ENCODE peak calls at places on chromosomes 3 and 15, in ten cellular contexts. A is stimulated activated CD8-positive, alpha-beta memory T cell treated with anti-CD3 and anti-CD28 coated beads, Interleukin-4, amount 100 ng/mL, for 1 hour; N is GM12865; L is C1 segment of cervical spinal cord; F is midbrain; Y is cerebellar nuclear complex; G is ELF-1; U is GM12878; T is NCI-H2081; Z is GM20000. V is an unnamed sample.
A peak's percentile ranks its signal among the peaks of the same experiment; 100 is the strongest.

GRCh38 chr3:12822725-12823373 is 18.5 kb downstream of the RPL32 start:
- DNase-seq in A (no peak), N (no peak), L (no peak), F (no peak), Y (no peak), G (no peak), U (no peak), T (no peak), Z (no peak), V (no peak)

GRCh38 chr3:10115326-10116137 is at the start of gene BRK1:
- DNase-seq in A (peak; percentile 72), N (peak; percentile 98), L (peak; percentile 90), F (peak; percentile 92), Y (peak; percentile 71), G (peak; percentile 94), U (peak; percentile 94), T (peak; percentile 92), Z (peak; percentile 99), V (peak; percentile 81)

GRCh38 chr3:193176690-193177089 is 64.3 kb upstream of the PLAAT1 start:
- DNase-seq in A (no peak), N (no peak), L (no peak), F (no peak), Y (no peak), G (no peak), U (no peak), T (no peak), Z (no peak), V (no peak)

GRCh38 chr15:29636140-29636539 is 186.1 kb downstream of the TJP1 start:
- DNase-seq in A (no peak), N (no peak), L (no peak), F (no peak), Y (no peak), G (no peak), U (no peak), T (no peak), Z (no peak), V (no peak)

GRCh38 chr15:48645558-48646330 is at the start of gene FBN1:
- DNase-seq in A (no peak), N (peak; percentile 90), L (peak; percentile 83), F (peak; percentile 86), Y (no peak), G (peak; percentile 88), U (peak; percentile 33), T (no peak), Z (peak; percentile 88), V (no peak)

GRCh38 chr3:108073712-108074431 is 17.0 kb downstream of the CD47 start:
- DNase-seq in A (no peak), N (no peak), L (no peak), F (no peak), Y (no peak), G (no peak), U (no peak), T (no peak), Z (no peak), V (no peak)

GRCh38 chr3:168047936-168048335 is 47.8 kb downstream of the GOLIM4 start:
- DNase-seq in A (no peak), N (no peak), L (no peak), F (no peak), Y (no peak), G (no peak), U (no peak), T (no peak), Z (no peak), V (no peak)

GRCh38 chr3:129829640-129830039 is 63.9 kb downstream of the TMCC1 start:
- DNase-seq in A (no peak), N (peak; percentile 61), L (peak; percentile 4), F (peak; percentile 81), Y (peak; percentile 59), G (peak; percentile 25), U (no peak), T (peak; percentile 81), Z (peak; percentile 24), V (no peak)